ENCODE peak calls at places on chromosomes 6 and 20, in five cellular contexts. S, P, J, X and T are unnamed samples.

GRCh38 chr6:141261016-141261671 is 871.6 kb upstream of the GJE1 start:
- ATAC-seq in S (peak), P (no peak), J (peak), X (no peak), T (peak)

GRCh38 chr6:147434508-147434907 is 74.0 kb upstream of the SAMD5 start:
- ATAC-seq in S (no peak), P (no peak), J (no peak), X (no peak), T (no peak)

GRCh38 chr20:22796465-22797077 is 212.2 kb upstream of the FOXA2 start:
- ATAC-seq in S (no peak), P (no peak), J (no peak), X (no peak), T (peak)

GRCh38 chr6:130903007-130903406 is 75.8 kb downstream of the SMLR1 start:
- ATAC-seq in S (no peak), P (no peak), J (peak), X (no peak), T (no peak)

GRCh38 chr20:37956099-37956498 is 53.2 kb downstream of the VSTM2L start:
- ATAC-seq in S (no peak), P (no peak), J (no peak), X (no peak), T (no peak)

GRCh38 chr20:20009784-20010253 is 7.3 kb upstream of the NAA20 start:
- ATAC-seq in S (no peak), P (no peak), J (peak), X (no peak), T (no peak)

GRCh38 chr6:159126590-159126989 is 42.6 kb upstream of the FNDC1 start:
- ATAC-seq in S (no peak), P (peak), J (no peak), X (peak), T (no peak)

GRCh38 chr6:158039571-158040050 is 57.9 kb downstream of the SYNJ2 start:
- ATAC-seq in S (no peak), P (peak), J (peak), X (peak), T (no peak)

GRCh38 chr20:19321176-19321575 is 108.7 kb downstream of the SLC24A3 start:
- ATAC-seq in S (no peak), P (no peak), J (no peak), X (no peak), T (no peak)

GRCh38 chr20:32150291-32150848 is 40.9 kb downstream of the TM9SF4 start:
- ATAC-seq in S (no peak), P (no peak), J (no peak), X (no peak), T (no peak)

GRCh38 chr6:63527658-63528514 is 44.4 kb upstream of the LOC128125822 start:
- ATAC-seq in S (peak), P (no peak), J (peak), X (peak), T (peak)

GRCh38 chr6:9168669-9169068 is 733.3 kb upstream of the SLC35B3 start:
- ATAC-seq in S (no peak), P (no peak), J (no peak), X (no peak), T (no peak)

GRCh38 chr6:121533321-121533841 is 97.9 kb downstream of the GJA1 start:
- ATAC-seq in S (no peak), P (no peak), J (no peak), X (no peak), T (no peak)

GRCh38 chr6:5280926-5281325 is 19.6 kb downstream of the FARS2 start:
- ATAC-seq in S (no peak), P (no peak), J (no peak), X (no peak), T (no peak)

GRCh38 chr20:61115627-61116026 is 136.4 kb upstream of the CDH4 start:
- ATAC-seq in S (no peak), P (no peak), J (no peak), X (no peak), T (no peak)

GRCh38 chr6:21053612-21054011 is 519.4 kb downstream of the CDKAL1 start:
- ATAC-seq in S (no peak), P (no peak), J (no peak), X (no peak), T (no peak)

GRCh38 chr20:12203981-12204380 is 286.3 kb downstream of the BTBD3 start:
- ATAC-seq in S (no peak), P (no peak), J (no peak), X (no peak), T (no peak)

GRCh38 chr20:13638162-13638495 is 603 bp downstream of the TASP1 start:
- ATAC-seq in S (no peak), P (no peak), J (peak), X (no peak), T (no peak)

GRCh38 chr20:64099880-64100565 is 7.3 kb downstream of the NPBWR2 start:
- ATAC-seq in S (no peak), P (no peak), J (no peak), X (peak), T (no peak)

GRCh38 chr20:52746768-52747167 is 225.4 kb upstream of the TSHZ2 start:
- ATAC-seq in S (no peak), P (no peak), J (no peak), X (no peak), T (no peak)

GRCh38 chr6:127748290-127748689 is 152.6 kb downstream of the THEMIS start:
- ATAC-seq in S (no peak), P (no peak), J (no peak), X (peak), T (no peak)

GRCh38 chr6:16126881-16127280 is 2.0 kb upstream of the MYLIP start:
- ATAC-seq in S (no peak), P (no peak), J (no peak), X (no peak), T (no peak)

GRCh38 chr6:43451348-43451747 is 4.0 kb downstream of the DLK2 start:
- ATAC-seq in S (no peak), P (no peak), J (no peak), X (no peak), T (no peak)

GRCh38 chr6:133108377-133108776 is 132.8 kb upstream of the EYA4 start:
- ATAC-seq in S (no peak), P (no peak), J (no peak), X (no peak), T (no peak)

GRCh38 chr20:33337531-33338165 is 54.6 kb downstream of the BPIFB1 start:
- ATAC-seq in S (no peak), P (no peak), J (no peak), X (peak), T (no peak)

GRCh38 chr6:5541751-5542432 is 280.6 kb downstream of the FARS2 start:
- ATAC-seq in S (no peak), P (peak), J (no peak), X (no peak), T (no peak)

GRCh38 chr6:78347191-78347916 is 520.0 kb upstream of the IRAK1BP1 start:
- ATAC-seq in S (no peak), P (no peak), J (no peak), X (no peak), T (no peak)

GRCh38 chr6:135117413-135117968 is 62.9 kb upstream of the HBS1L start:
- ATAC-seq in S (no peak), P (no peak), J (no peak), X (peak), T (no peak)

GRCh38 chr6:163126741-163127140 is 287.8 kb upstream of the QKI start:
- ATAC-seq in S (peak), P (no peak), J (no peak), X (no peak), T (no peak)

GRCh38 chr20:24102290-24102689 is 113.7 kb upstream of the GGTLC1 start:
- ATAC-seq in S (no peak), P (no peak), J (peak), X (peak), T (no peak)

GRCh38 chr20:41052742-41053419 is 24.3 kb downstream of the TOP1 start:
- ATAC-seq in S (no peak), P (no peak), J (no peak), X (no peak), T (peak)

GRCh38 chr20:60512436-60512835 is 554.2 kb downstream of the CDH26 start:
- ATAC-seq in S (no peak), P (no peak), J (no peak), X (no peak), T (no peak)

GRCh38 chr20:50387996-50388332 is 122.2 kb upstream of the PTPN1 start:
- ATAC-seq in S (no peak), P (no peak), J (no peak), X (no peak), T (no peak)

GRCh38 chr6:34229877-34230276 is 6.8 kb upstream of the HMGA1 start:
- ATAC-seq in S (no peak), P (no peak), J (no peak), X (no peak), T (no peak)

GRCh38 chr6:31775633-31776263 is 1.4 kb downstream of the VWA7 start:
- ATAC-seq in S (no peak), P (no peak), J (peak), X (no peak), T (no peak)

GRCh38 chr20:1803216-1804128 is 91.7 kb upstream of the SIRPA start:
- ATAC-seq in S (peak), P (no peak), J (no peak), X (peak), T (peak)

GRCh38 chr6:140073456-140073855 is 699.0 kb upstream of the CITED2 start:
- ATAC-seq in S (no peak), P (no peak), J (no peak), X (no peak), T (no peak)

GRCh38 chr6:15267221-15267620 is 21.4 kb downstream of the JARID2 start:
- ATAC-seq in S (no peak), P (no peak), J (no peak), X (peak), T (no peak)

GRCh38 chr6:129893513-129894098 is 32.5 kb upstream of the TMEM244 start:
- ATAC-seq in S (no peak), P (peak), J (no peak), X (peak), T (no peak)
- TF ChIP-seq CTCF in S (peak), P (peak), J (no peak), X (peak), T (no peak)

GRCh38 chr6:73580247-73581149 is 59.7 kb upstream of the EEF1A1 start:
- ATAC-seq in S (peak), P (peak), J (peak), X (peak), T (peak)
- TF ChIP-seq EP300 in S (peak), P (no peak), J (peak), X (no peak), T (no peak)

GRCh38 chr6:30726506-30727413 is 6.6 kb downstream of the TUBB start:
- ATAC-seq in S (no peak), P (no peak), J (no peak), X (no peak), T (no peak)

GRCh38 chr6:30725713-30726505 is 5.8 kb downstream of the TUBB start:
- ATAC-seq in S (no peak), P (peak), J (peak), X (no peak), T (no peak)

GRCh38 chr6:30724906-30725667 is 4.9 kb downstream of the TUBB start:
- ATAC-seq in S (no peak), P (peak), J (no peak), X (no peak), T (no peak)

GRCh38 chr6:30730611-30731435 is 10.7 kb downstream of the TUBB start:
- ATAC-seq in S (peak), P (peak), J (peak), X (peak), T (peak)

GRCh38 chr6:30727920-30728605 is 7.9 kb downstream of the TUBB start:
- ATAC-seq in S (no peak), P (no peak), J (no peak), X (no peak), T (no peak)
- TF ChIP-seq CTCF in S (no peak), P (peak), J (no peak), X (no peak), T (no peak)

DNA sequence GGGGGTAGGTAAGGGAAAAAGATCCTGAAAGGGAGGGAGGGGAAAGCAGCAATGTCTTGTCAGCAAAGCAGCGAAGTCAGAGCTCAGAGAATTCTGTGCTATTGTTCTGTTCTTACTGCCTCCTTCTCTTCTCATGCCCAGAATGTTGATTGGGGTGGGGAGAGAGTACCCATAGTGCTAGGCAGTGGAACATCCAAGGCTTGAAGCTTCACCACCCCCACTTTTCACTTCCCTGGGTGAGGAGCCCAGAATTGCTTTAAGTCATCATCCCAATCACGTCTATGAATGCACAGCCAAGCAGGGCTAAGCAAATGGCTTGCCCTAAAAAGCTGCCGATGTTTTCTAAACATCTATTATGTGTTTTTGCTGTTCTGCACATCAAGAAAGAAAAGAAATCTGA is 16.5 kb downstream of the REPS1 start:
- ATAC-seq in S (no peak), P (no peak), J (no peak), X (peak), T (no peak)
- TF ChIP-seq EP300 in S (no peak), P (no peak), J (no peak), X (no peak), T (no peak)

DNA sequence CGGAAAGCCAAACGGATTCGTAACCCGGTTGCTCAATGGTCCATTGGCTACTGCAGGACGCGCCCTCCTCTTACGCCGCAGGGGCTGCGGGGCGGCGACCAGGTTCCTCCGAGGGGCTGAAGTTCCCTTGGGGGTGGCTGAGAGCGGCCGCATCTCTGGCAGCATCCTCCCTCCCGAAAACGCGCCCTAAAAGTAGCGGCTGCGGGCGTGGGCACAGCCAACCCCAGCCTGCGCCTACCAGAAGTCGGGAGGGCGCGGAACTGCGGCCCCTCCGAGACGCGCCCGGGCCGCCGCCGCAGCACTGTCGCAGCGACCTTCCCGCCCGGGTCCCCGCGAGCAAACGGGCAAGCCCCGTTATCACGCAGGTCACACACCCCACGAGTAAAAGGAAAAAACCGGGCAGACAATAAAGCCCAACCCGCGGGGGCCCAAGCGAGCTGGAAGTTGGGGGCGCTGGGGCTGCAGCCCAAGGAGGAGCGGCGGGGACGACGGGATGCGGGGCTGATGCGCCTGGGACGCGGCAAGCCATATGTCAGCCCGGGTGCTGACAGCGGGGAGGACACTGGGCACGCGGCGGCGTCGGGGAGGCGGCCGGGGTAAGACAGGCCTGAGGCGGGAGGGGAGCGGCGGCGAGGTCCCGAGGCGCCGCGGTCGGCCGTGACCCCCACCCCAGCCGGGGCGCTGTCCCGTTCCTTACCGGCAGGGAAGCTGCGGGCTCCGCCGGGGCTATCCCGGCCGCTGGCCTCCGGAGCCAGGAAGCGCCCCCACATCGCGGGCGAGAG is 700 bp downstream of the CEP85L start:
- ATAC-seq in S (peak), P (peak), J (peak), X (peak), T (peak)
- TF ChIP-seq CTCF in S (peak), P (peak), J (no peak), X (no peak), T (peak)

GRCh38 chr6:106549521-106549920 is 79.8 kb downstream of the RTN4IP1 start:
- ATAC-seq in S (no peak), P (no peak), J (no peak), X (no peak), T (no peak)

GRCh38 chr6:106547053-106547414 is 82.3 kb downstream of the RTN4IP1 start:
- ATAC-seq in S (peak), P (no peak), J (no peak), X (no peak), T (peak)

GRCh38 chr6:106546322-106547052 is 82.8 kb downstream of the RTN4IP1 start:
- ATAC-seq in S (peak), P (no peak), J (no peak), X (peak), T (peak)

GRCh38 chr6:106547556-106547955 is 81.7 kb downstream of the RTN4IP1 start:
- ATAC-seq in S (no peak), P (no peak), J (peak), X (no peak), T (no peak)

GRCh38 chr6:106547961-106548453 is 81.3 kb downstream of the RTN4IP1 start:
- ATAC-seq in S (no peak), P (peak), J (peak), X (peak), T (no peak)
- TF ChIP-seq EP300 in S (no peak), P (no peak), J (peak), X (no peak), T (no peak)

GRCh38 chr6:161351855-161352254 is 78.0 kb upstream of the AGPAT4 start:
- ATAC-seq in S (no peak), P (peak), J (no peak), X (no peak), T (no peak)

GRCh38 chr6:161355731-161356130 is 81.9 kb upstream of the AGPAT4 start:
- ATAC-seq in S (peak), P (no peak), J (no peak), X (no peak), T (peak)

GRCh38 chr6:161354956-161355355 is 81.1 kb upstream of the AGPAT4 start:
- ATAC-seq in S (no peak), P (no peak), J (no peak), X (no peak), T (no peak)

GRCh38 chr6:161354241-161354840 is 80.5 kb upstream of the AGPAT4 start:
- ATAC-seq in S (no peak), P (no peak), J (no peak), X (no peak), T (no peak)

GRCh38 chr6:161353208-161353613 is 79.3 kb upstream of the AGPAT4 start:
- ATAC-seq in S (no peak), P (peak), J (peak), X (no peak), T (no peak)
- TF ChIP-seq CTCF in S (peak), P (peak), J (peak), X (no peak), T (no peak)

DNA sequence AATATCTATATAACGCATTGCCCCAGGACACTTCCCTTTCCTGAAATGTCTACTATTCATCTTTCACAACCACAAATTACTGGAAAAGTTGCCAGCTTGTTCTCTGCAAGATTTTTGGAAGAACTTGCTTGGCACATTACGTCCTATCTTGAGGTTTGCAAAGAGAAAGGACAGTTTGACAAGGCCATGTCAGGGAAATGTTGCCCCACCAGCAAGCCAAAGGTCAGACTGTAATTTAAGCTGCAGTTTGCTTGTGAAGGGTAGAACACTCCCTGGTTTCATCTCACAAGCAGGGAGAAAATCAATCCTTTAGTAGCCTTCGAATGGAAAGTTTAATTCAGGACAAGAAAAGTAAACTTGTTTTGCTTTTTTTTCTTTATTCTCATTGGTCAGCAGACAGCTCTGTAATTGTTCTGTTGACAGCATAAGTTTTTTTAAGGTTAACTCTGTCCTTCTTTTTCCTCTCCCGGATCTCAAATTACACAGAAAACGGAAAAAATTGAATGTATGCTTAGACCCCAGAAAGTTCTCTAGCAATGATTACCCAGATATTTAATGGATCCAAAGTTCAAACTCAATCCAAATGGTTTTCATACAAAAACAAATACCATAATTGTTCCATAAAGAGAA is 541.8 kb upstream of the NRSN1 start:
- ATAC-seq in S (no peak), P (no peak), J (peak), X (no peak), T (no peak)
- TF ChIP-seq EP300 in S (no peak), P (no peak), J (no peak), X (no peak), T (no peak)

GRCh38 chr6:168333471-168333870 is 13.9 kb upstream of the DACT2 start:
- ATAC-seq in S (no peak), P (peak), J (no peak), X (no peak), T (no peak)

GRCh38 chr6:168334072-168334471 is 14.5 kb upstream of the DACT2 start:
- ATAC-seq in S (no peak), P (no peak), J (no peak), X (no peak), T (no peak)

GRCh38 chr6:168332020-168332419 is 12.4 kb upstream of the DACT2 start:
- ATAC-seq in S (no peak), P (no peak), J (no peak), X (no peak), T (no peak)

GRCh38 chr6:168331058-168331457 is 11.5 kb upstream of the DACT2 start:
- ATAC-seq in S (no peak), P (no peak), J (peak), X (no peak), T (no peak)

GRCh38 chr6:168333039-168333438 is 13.5 kb upstream of the DACT2 start:
- ATAC-seq in S (no peak), P (peak), J (peak), X (no peak), T (no peak)
- TF ChIP-seq CTCF in S (peak), P (peak), J (peak), X (no peak), T (no peak)

GRCh38 chr6:110492584-110492983 is 16.2 kb upstream of the SLC22A16 start:
- ATAC-seq in S (no peak), P (no peak), J (no peak), X (peak), T (no peak)
- TF ChIP-seq EP300 in S (no peak), P (no peak), J (no peak), X (no peak), T (no peak)